ENCODE peak calls at places on chromosome 14, in seven cellular contexts. One of them, this sample, is unnamed.

GRCh38 chr14:25833341-25834121 is 764.3 kb downstream of the NOVA1 start:
- DNase-seq in SW 1271: peak
- DNase-seq in fibroblast of lung: peak
- DNase-seq in aorta: no peak
- DNase-seq in stromal cell of bone marrow: no peak
- DNase-seq in D341Med: peak
- DNase-seq in T47D: peak
- DNase-seq in this sample: peak

GRCh38 chr14:44316647-44317432 is 190.2 kb downstream of the FSCB start:
- DNase-seq in SW 1271: peak
- DNase-seq in stromal cell of bone marrow: peak
- DNase-seq in aorta: no peak
- DNase-seq in fibroblast of lung: peak
- DNase-seq in T47D: peak
- DNase-seq in D341Med: no peak
- DNase-seq in this sample: peak

GRCh38 chr14:23089498-23090253 is 5.3 kb downstream of the ACIN1 start:
- DNase-seq in SW 1271: no peak
- DNase-seq in aorta: no peak
- DNase-seq in T47D: no peak
- DNase-seq in D341Med: no peak
- DNase-seq in fibroblast of lung: no peak
- DNase-seq in stromal cell of bone marrow: no peak
- DNase-seq in this sample: no peak

GRCh38 chr14:101858791-101859537 is 97.5 kb downstream of the PPP2R5C start:
- DNase-seq in SW 1271: no peak
- DNase-seq in D341Med: no peak
- DNase-seq in fibroblast of lung: no peak
- DNase-seq in aorta: no peak
- DNase-seq in T47D: no peak
- DNase-seq in stromal cell of bone marrow: no peak
- DNase-seq in this sample: no peak

GRCh38 chr14:69460093-69460701 is 24.3 kb upstream of the PLEKHD1 start:
- DNase-seq in fibroblast of lung: peak
- DNase-seq in aorta: peak
- DNase-seq in T47D: peak
- DNase-seq in D341Med: peak
- DNase-seq in stromal cell of bone marrow: peak
- DNase-seq in SW 1271: peak
- DNase-seq in this sample: peak

GRCh38 chr14:55347040-55347439 is 64.6 kb downstream of the ATG14 start:
- DNase-seq in D341Med: no peak
- DNase-seq in stromal cell of bone marrow: no peak
- DNase-seq in fibroblast of lung: no peak
- DNase-seq in SW 1271: no peak
- DNase-seq in T47D: no peak
- DNase-seq in aorta: no peak
- DNase-seq in this sample: no peak

GRCh38 chr14:71521238-71521637 is 411.0 kb upstream of the RGS6 start:
- DNase-seq in stromal cell of bone marrow: no peak
- DNase-seq in fibroblast of lung: peak
- DNase-seq in T47D: no peak
- DNase-seq in D341Med: no peak
- DNase-seq in SW 1271: no peak
- DNase-seq in aorta: no peak
- DNase-seq in this sample: no peak

GRCh38 chr14:23578560-23579310 is at the start of gene JPH4:
- DNase-seq in SW 1271: no peak
- DNase-seq in stromal cell of bone marrow: no peak
- DNase-seq in fibroblast of lung: no peak
- DNase-seq in D341Med: peak
- DNase-seq in T47D: no peak
- DNase-seq in aorta: no peak
- DNase-seq in this sample: no peak

GRCh38 chr14:20539906-20540305 is 20.9 kb downstream of the RNASE9 start:
- DNase-seq in D341Med: no peak
- DNase-seq in fibroblast of lung: no peak
- DNase-seq in T47D: no peak
- DNase-seq in stromal cell of bone marrow: no peak
- DNase-seq in aorta: no peak
- DNase-seq in SW 1271: no peak
- DNase-seq in this sample: no peak

GRCh38 chr14:53193193-53193592 is 40.1 kb upstream of the DDHD1 start:
- DNase-seq in stromal cell of bone marrow: peak
- DNase-seq in D341Med: no peak
- DNase-seq in T47D: no peak
- DNase-seq in aorta: no peak
- DNase-seq in fibroblast of lung: peak
- DNase-seq in SW 1271: no peak
- DNase-seq in this sample: no peak

GRCh38 chr14:104681689-104682074 is 7.7 kb upstream of the INF2 start:
- DNase-seq in aorta: peak
- DNase-seq in fibroblast of lung: peak
- DNase-seq in D341Med: no peak
- DNase-seq in stromal cell of bone marrow: peak
- DNase-seq in T47D: peak
- DNase-seq in SW 1271: peak
- DNase-seq in this sample: peak

GRCh38 chr14:60116181-60116580 is 24.5 kb downstream of the PCNX4 start:
- DNase-seq in aorta: no peak
- DNase-seq in SW 1271: no peak
- DNase-seq in fibroblast of lung: no peak
- DNase-seq in T47D: no peak
- DNase-seq in stromal cell of bone marrow: no peak
- DNase-seq in D341Med: no peak
- DNase-seq in this sample: no peak

GRCh38 chr14:58805057-58805456 is 167.3 kb downstream of the DACT1 start:
- DNase-seq in D341Med: no peak
- DNase-seq in stromal cell of bone marrow: no peak
- DNase-seq in aorta: no peak
- DNase-seq in T47D: no peak
- DNase-seq in fibroblast of lung: peak
- DNase-seq in SW 1271: no peak
- DNase-seq in this sample: no peak

GRCh38 chr14:99687284-99688209 is 3.4 kb downstream of the CYP46A1 start:
- DNase-seq in D341Med: peak
- DNase-seq in SW 1271: no peak
- DNase-seq in T47D: peak
- DNase-seq in aorta: peak
- DNase-seq in stromal cell of bone marrow: no peak
- DNase-seq in fibroblast of lung: no peak
- DNase-seq in this sample: peak

GRCh38 chr14:21026251-21026987 is 1.6 kb upstream of the NDRG2 start:
- DNase-seq in D341Med: peak
- DNase-seq in T47D: no peak
- DNase-seq in aorta: no peak
- DNase-seq in SW 1271: no peak
- DNase-seq in stromal cell of bone marrow: no peak
- DNase-seq in fibroblast of lung: no peak
- DNase-seq in this sample: no peak

GRCh38 chr14:91114079-91115065 is 499 bp downstream of the DGLUCY start:
- DNase-seq in stromal cell of bone marrow: peak
- DNase-seq in aorta: peak
- DNase-seq in T47D: peak
- DNase-seq in D341Med: peak
- DNase-seq in SW 1271: peak
- DNase-seq in fibroblast of lung: peak
- DNase-seq in this sample: peak

GRCh38 chr14:99189201-99189801 is 82.7 kb downstream of the BCL11B start:
- DNase-seq in aorta: no peak
- DNase-seq in stromal cell of bone marrow: no peak
- DNase-seq in T47D: no peak
- DNase-seq in fibroblast of lung: no peak
- DNase-seq in SW 1271: no peak
- DNase-seq in D341Med: no peak
- DNase-seq in this sample: no peak

GRCh38 chr14:104689620-104690265 is 325 bp downstream of the INF2 start:
- DNase-seq in fibroblast of lung: no peak
- DNase-seq in D341Med: peak
- DNase-seq in SW 1271: no peak
- DNase-seq in T47D: no peak
- DNase-seq in stromal cell of bone marrow: no peak
- DNase-seq in aorta: no peak
- DNase-seq in this sample: peak

GRCh38 chr14:103534576-103535061 is 5.6 kb downstream of the TRMT61A start:
- DNase-seq in stromal cell of bone marrow: no peak
- DNase-seq in SW 1271: no peak
- DNase-seq in T47D: no peak
- DNase-seq in fibroblast of lung: no peak
- DNase-seq in D341Med: no peak
- DNase-seq in aorta: peak
- DNase-seq in this sample: no peak

GRCh38 chr14:50835280-50835679 is 4.3 kb upstream of the NIN start:
- DNase-seq in stromal cell of bone marrow: no peak
- DNase-seq in SW 1271: no peak
- DNase-seq in T47D: no peak
- DNase-seq in fibroblast of lung: peak
- DNase-seq in aorta: no peak
- DNase-seq in D341Med: no peak
- DNase-seq in this sample: no peak

GRCh38 chr14:79161576-79161975 is 991.4 kb downstream of the NRXN3 start:
- DNase-seq in aorta: no peak
- DNase-seq in D341Med: no peak
- DNase-seq in fibroblast of lung: peak
- DNase-seq in stromal cell of bone marrow: peak
- DNase-seq in T47D: peak
- DNase-seq in SW 1271: no peak
- DNase-seq in this sample: no peak

GRCh38 chr14:96904201-96904600 is 107.0 kb downstream of the VRK1 start:
- DNase-seq in aorta: no peak
- DNase-seq in T47D: peak
- DNase-seq in SW 1271: no peak
- DNase-seq in fibroblast of lung: peak
- DNase-seq in D341Med: no peak
- DNase-seq in stromal cell of bone marrow: no peak
- DNase-seq in this sample: no peak

GRCh38 chr14:95507701-95508103 is 8.7 kb downstream of the SYNE3 start:
- DNase-seq in T47D: no peak
- DNase-seq in D341Med: no peak
- DNase-seq in stromal cell of bone marrow: no peak
- DNase-seq in aorta: peak
- DNase-seq in SW 1271: no peak
- DNase-seq in fibroblast of lung: peak
- DNase-seq in this sample: no peak

GRCh38 chr14:37167151-37168047 is 5.0 kb downstream of the SLC25A21 start:
- DNase-seq in aorta: no peak
- DNase-seq in stromal cell of bone marrow: no peak
- DNase-seq in T47D: no peak
- DNase-seq in SW 1271: no peak
- DNase-seq in fibroblast of lung: no peak
- DNase-seq in D341Med: no peak
- DNase-seq in this sample: no peak

GRCh38 chr14:91911474-91912032 is 35.9 kb downstream of the FBLN5 start:
- DNase-seq in D341Med: peak
- DNase-seq in aorta: no peak
- DNase-seq in stromal cell of bone marrow: peak
- DNase-seq in fibroblast of lung: peak
- DNase-seq in SW 1271: peak
- DNase-seq in T47D: peak
- DNase-seq in this sample: peak

GRCh38 chr14:58635041-58635440 is 2.7 kb upstream of the DACT1 start:
- DNase-seq in stromal cell of bone marrow: no peak
- DNase-seq in SW 1271: no peak
- DNase-seq in D341Med: no peak
- DNase-seq in aorta: no peak
- DNase-seq in T47D: no peak
- DNase-seq in fibroblast of lung: peak
- DNase-seq in this sample: no peak

GRCh38 chr14:70809238-70810214 is at the start of gene MAP3K9:
- DNase-seq in stromal cell of bone marrow: no peak
- DNase-seq in SW 1271: peak
- DNase-seq in fibroblast of lung: peak
- DNase-seq in D341Med: peak
- DNase-seq in aorta: peak
- DNase-seq in T47D: peak
- DNase-seq in this sample: peak

GRCh38 chr14:105857816-105858675 is 331.7 kb downstream of the TMEM121 start:
- DNase-seq in aorta: peak
- DNase-seq in T47D: no peak
- DNase-seq in D341Med: peak
- DNase-seq in SW 1271: no peak
- DNase-seq in fibroblast of lung: no peak
- DNase-seq in stromal cell of bone marrow: no peak
- DNase-seq in this sample: no peak

GRCh38 chr14:75197338-75197737 is 20.9 kb upstream of the TMED10 start:
- DNase-seq in SW 1271: no peak
- DNase-seq in fibroblast of lung: no peak
- DNase-seq in aorta: no peak
- DNase-seq in stromal cell of bone marrow: no peak
- DNase-seq in T47D: no peak
- DNase-seq in D341Med: no peak
- DNase-seq in this sample: no peak